ENCODE peak calls at places on chromosomes 2 and 18, in eight cellular contexts. One of them, this sample, is unnamed.

GRCh38 chr18:38241216-38241615 is 675.6 kb upstream of the CELF4 start:
- DNase-seq in SK-N-SH: no peak
- DNase-seq in breast epithelium: no peak
- DNase-seq in body of pancreas: no peak
- DNase-seq in endothelial cell: no peak
- DNase-seq in uterus: no peak
- DNase-seq in neural progenitor cell: no peak
- DNase-seq in fibroblast of lung: peak; percentile 11
- DNase-seq in this sample: no peak

GRCh38 chr18:54926593-54927297 is 32.5 kb downstream of the CCDC68 start:
- DNase-seq in SK-N-SH: no peak
- DNase-seq in neural progenitor cell: no peak
- DNase-seq in breast epithelium: no peak
- DNase-seq in fibroblast of lung: peak; percentile 39
- DNase-seq in uterus: no peak
- DNase-seq in endothelial cell: no peak
- DNase-seq in body of pancreas: no peak
- DNase-seq in this sample: no peak

GRCh38 chr2:37643102-37644078 is 28.1 kb downstream of the CDC42EP3 start:
- DNase-seq in body of pancreas: no peak
- DNase-seq in breast epithelium: no peak
- DNase-seq in uterus: no peak
- DNase-seq in neural progenitor cell: no peak
- DNase-seq in fibroblast of lung: no peak
- DNase-seq in endothelial cell: no peak
- DNase-seq in SK-N-SH: no peak
- DNase-seq in this sample: no peak

GRCh38 chr2:119028327-119029174 is 86.6 kb downstream of the MARCO start:
- DNase-seq in breast epithelium: no peak
- DNase-seq in neural progenitor cell: peak; percentile 58
- DNase-seq in SK-N-SH: peak; percentile 39
- DNase-seq in uterus: no peak
- DNase-seq in endothelial cell: peak; percentile 54
- DNase-seq in fibroblast of lung: peak; percentile 16
- DNase-seq in body of pancreas: no peak
- DNase-seq in this sample: no peak

GRCh38 chr2:86297382-86298147 is 39.9 kb downstream of the REEP1 start:
- DNase-seq in body of pancreas: no peak
- DNase-seq in neural progenitor cell: no peak
- DNase-seq in fibroblast of lung: no peak
- DNase-seq in uterus: no peak
- DNase-seq in SK-N-SH: no peak
- DNase-seq in breast epithelium: no peak
- DNase-seq in endothelial cell: no peak
- DNase-seq in this sample: no peak

GRCh38 chr2:8169443-8169842 is 512.4 kb upstream of the ID2 start:
- DNase-seq in fibroblast of lung: peak; percentile 96
- DNase-seq in SK-N-SH: no peak
- DNase-seq in body of pancreas: no peak
- DNase-seq in uterus: no peak
- DNase-seq in neural progenitor cell: no peak
- DNase-seq in endothelial cell: no peak
- DNase-seq in breast epithelium: no peak
- DNase-seq in this sample: peak; percentile 69

GRCh38 chr2:86372641-86373502 is 35.4 kb upstream of the REEP1 start:
- DNase-seq in neural progenitor cell: peak; percentile 77
- DNase-seq in breast epithelium: no peak
- DNase-seq in SK-N-SH: peak; percentile 60
- DNase-seq in uterus: peak; percentile 20
- DNase-seq in endothelial cell: peak; percentile 51
- DNase-seq in fibroblast of lung: peak; percentile 53
- DNase-seq in body of pancreas: peak; percentile 56
- DNase-seq in this sample: peak; percentile 18

GRCh38 chr2:20168727-20169696 is 55.9 kb downstream of the SDC1 start:
- DNase-seq in uterus: no peak
- DNase-seq in body of pancreas: no peak
- DNase-seq in breast epithelium: no peak
- DNase-seq in SK-N-SH: no peak
- DNase-seq in fibroblast of lung: no peak
- DNase-seq in neural progenitor cell: no peak
- DNase-seq in endothelial cell: no peak
- DNase-seq in this sample: no peak

GRCh38 chr2:46296216-46296839 is 879 bp upstream of the EPAS1 start:
- DNase-seq in SK-N-SH: no peak
- DNase-seq in neural progenitor cell: peak; percentile 45
- DNase-seq in endothelial cell: no peak
- DNase-seq in body of pancreas: peak; percentile 71
- DNase-seq in fibroblast of lung: no peak
- DNase-seq in breast epithelium: peak; percentile 48
- DNase-seq in uterus: peak; percentile 49
- DNase-seq in this sample: no peak

GRCh38 chr18:50398947-50399346 is 24.1 kb downstream of the SKA1 start:
- DNase-seq in body of pancreas: no peak
- DNase-seq in neural progenitor cell: no peak
- DNase-seq in fibroblast of lung: no peak
- DNase-seq in uterus: no peak
- DNase-seq in breast epithelium: no peak
- DNase-seq in endothelial cell: no peak
- DNase-seq in SK-N-SH: peak; percentile 67
- DNase-seq in this sample: no peak

GRCh38 chr18:50401888-50402287 is 27.0 kb downstream of the SKA1 start:
- DNase-seq in body of pancreas: peak; percentile 98
- DNase-seq in fibroblast of lung: peak; percentile 36
- DNase-seq in endothelial cell: no peak
- DNase-seq in SK-N-SH: peak; percentile 54
- DNase-seq in neural progenitor cell: peak; percentile 34
- DNase-seq in breast epithelium: no peak
- DNase-seq in uterus: no peak
- DNase-seq in this sample: no peak

GRCh38 chr18:50399582-50399981 is 24.7 kb downstream of the SKA1 start:
- DNase-seq in neural progenitor cell: no peak
- DNase-seq in breast epithelium: no peak
- DNase-seq in endothelial cell: no peak
- DNase-seq in uterus: no peak
- DNase-seq in fibroblast of lung: no peak
- DNase-seq in body of pancreas: no peak
- DNase-seq in SK-N-SH: peak; percentile 24
- DNase-seq in this sample: no peak

GRCh38 chr18:50398099-50398498 is 23.3 kb downstream of the SKA1 start:
- DNase-seq in neural progenitor cell: no peak
- DNase-seq in fibroblast of lung: no peak
- DNase-seq in body of pancreas: no peak
- DNase-seq in breast epithelium: no peak
- DNase-seq in SK-N-SH: no peak
- DNase-seq in uterus: no peak
- DNase-seq in endothelial cell: no peak
- DNase-seq in this sample: no peak

GRCh38 chr18:50401334-50401733 is 26.5 kb downstream of the SKA1 start:
- DNase-seq in breast epithelium: no peak
- DNase-seq in uterus: no peak
- DNase-seq in body of pancreas: no peak
- DNase-seq in fibroblast of lung: no peak
- DNase-seq in SK-N-SH: no peak
- DNase-seq in endothelial cell: no peak
- DNase-seq in neural progenitor cell: no peak
- DNase-seq in this sample: no peak
- TF ChIP-seq CTCF in breast epithelium: no peak
- TF ChIP-seq CTCF in uterus: no peak
- TF ChIP-seq CTCF in body of pancreas: no peak
- TF ChIP-seq CTCF in fibroblast of lung: no peak
- TF ChIP-seq CTCF in SK-N-SH: no peak
- TF ChIP-seq CTCF in endothelial cell: no peak
- TF ChIP-seq CTCF in neural progenitor cell: no peak
- TF ChIP-seq CTCF in this sample: no peak

GRCh38 chr2:179354739-179355537 is 90.3 kb upstream of the SESTD1 start:
- DNase-seq in breast epithelium: no peak
- DNase-seq in SK-N-SH: no peak
- DNase-seq in body of pancreas: no peak
- DNase-seq in endothelial cell: no peak
- DNase-seq in uterus: no peak
- DNase-seq in fibroblast of lung: peak; percentile 38
- DNase-seq in neural progenitor cell: no peak
- DNase-seq in this sample: no peak
- TF ChIP-seq CTCF in breast epithelium: no peak
- TF ChIP-seq CTCF in SK-N-SH: peak; percentile 59
- TF ChIP-seq CTCF in body of pancreas: no peak
- TF ChIP-seq CTCF in endothelial cell: peak; percentile 33
- TF ChIP-seq CTCF in uterus: no peak
- TF ChIP-seq CTCF in fibroblast of lung: no peak
- TF ChIP-seq CTCF in neural progenitor cell: peak; percentile 36
- TF ChIP-seq CTCF in this sample: peak; percentile 41

GRCh38 chr2:3589086-3589485 is 5.8 kb upstream of the COLEC11 start:
- DNase-seq in fibroblast of lung: no peak
- DNase-seq in SK-N-SH: no peak
- DNase-seq in neural progenitor cell: no peak
- DNase-seq in endothelial cell: no peak
- DNase-seq in body of pancreas: no peak
- DNase-seq in breast epithelium: no peak
- DNase-seq in uterus: no peak
- DNase-seq in this sample: no peak
- TF ChIP-seq CTCF in fibroblast of lung: no peak
- TF ChIP-seq CTCF in SK-N-SH: no peak
- TF ChIP-seq CTCF in neural progenitor cell: no peak
- TF ChIP-seq CTCF in endothelial cell: no peak
- TF ChIP-seq CTCF in body of pancreas: no peak
- TF ChIP-seq CTCF in breast epithelium: no peak
- TF ChIP-seq CTCF in uterus: no peak
- TF ChIP-seq CTCF in this sample: no peak

DNA sequence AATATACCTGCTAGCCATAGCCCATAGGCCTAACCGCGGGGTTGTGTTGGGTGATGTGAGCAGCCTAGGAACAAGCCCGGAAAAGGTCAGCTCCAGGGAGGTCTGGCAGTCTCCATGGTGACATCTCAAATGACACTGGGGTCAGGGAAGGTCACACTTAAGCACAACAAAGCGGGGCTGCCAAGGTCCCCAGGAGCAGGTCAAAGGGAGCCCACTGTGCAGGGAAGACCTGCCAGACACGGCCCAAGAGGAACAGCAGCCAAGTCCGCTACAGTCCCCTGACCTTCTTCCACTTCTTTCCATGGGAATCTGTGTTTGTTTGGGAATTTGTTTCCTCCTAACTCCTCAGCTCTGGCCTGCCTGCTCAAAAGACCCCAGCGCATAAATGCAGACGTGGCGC is 232.1 kb upstream of the COPS8 start:
- DNase-seq in body of pancreas: no peak
- DNase-seq in SK-N-SH: no peak
- DNase-seq in breast epithelium: no peak
- DNase-seq in fibroblast of lung: no peak
- DNase-seq in neural progenitor cell: peak; percentile 83
- DNase-seq in endothelial cell: no peak
- DNase-seq in uterus: no peak
- DNase-seq in this sample: no peak
- TF ChIP-seq CTCF in body of pancreas: no peak
- TF ChIP-seq CTCF in SK-N-SH: no peak
- TF ChIP-seq CTCF in breast epithelium: no peak
- TF ChIP-seq CTCF in fibroblast of lung: no peak
- TF ChIP-seq CTCF in neural progenitor cell: no peak
- TF ChIP-seq CTCF in endothelial cell: no peak
- TF ChIP-seq CTCF in uterus: no peak
- TF ChIP-seq CTCF in this sample: no peak

DNA sequence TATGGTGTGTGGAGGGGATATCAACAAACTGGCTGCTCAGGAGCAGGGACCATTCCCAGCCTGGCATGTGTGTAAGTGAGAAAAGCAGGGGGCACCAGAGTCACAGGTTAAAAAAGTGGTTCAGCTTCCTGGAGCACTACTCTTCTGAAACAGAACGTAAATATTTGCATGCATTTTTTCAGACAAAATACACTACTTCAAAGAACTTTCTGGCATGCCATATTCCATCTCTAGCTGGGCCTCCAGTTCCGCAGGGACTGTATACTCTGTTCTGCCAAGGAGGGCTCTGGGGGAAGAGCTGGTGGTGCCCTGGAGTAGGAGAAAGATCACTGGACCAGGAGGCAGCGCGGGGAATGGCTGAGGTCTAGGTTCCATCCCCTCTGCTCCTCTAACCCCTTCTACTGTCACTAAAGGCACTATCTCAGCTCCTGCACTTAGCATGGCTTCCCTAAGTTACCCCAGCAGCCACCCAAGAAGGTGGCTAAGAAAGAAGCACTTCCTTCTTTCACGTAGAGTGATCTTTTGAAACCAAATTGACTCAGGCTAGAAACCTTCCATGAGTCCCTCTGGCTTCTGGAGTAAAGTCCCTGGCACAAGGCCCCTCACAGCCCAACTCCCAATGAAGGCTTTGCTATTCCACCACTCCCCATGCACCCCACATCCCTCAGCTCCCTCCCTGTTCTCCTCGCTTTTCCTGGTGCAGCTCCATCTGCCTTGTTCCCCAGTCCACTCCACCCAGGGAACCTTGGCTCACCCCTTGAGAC is 57.6 kb upstream of the CABLES1 start:
- DNase-seq in endothelial cell: no peak
- DNase-seq in fibroblast of lung: no peak
- DNase-seq in neural progenitor cell: no peak
- DNase-seq in breast epithelium: peak; percentile 24
- DNase-seq in body of pancreas: no peak
- DNase-seq in SK-N-SH: peak; percentile 36
- DNase-seq in uterus: no peak
- DNase-seq in this sample: no peak
- TF ChIP-seq CTCF in endothelial cell: no peak
- TF ChIP-seq CTCF in fibroblast of lung: no peak
- TF ChIP-seq CTCF in neural progenitor cell: peak; percentile 27
- TF ChIP-seq CTCF in breast epithelium: no peak
- TF ChIP-seq CTCF in body of pancreas: no peak
- TF ChIP-seq CTCF in SK-N-SH: peak; percentile 44
- TF ChIP-seq CTCF in uterus: no peak
- TF ChIP-seq CTCF in this sample: no peak

GRCh38 chr2:44952143-44952805 is 10.8 kb downstream of the SIX3 start:
- DNase-seq in endothelial cell: peak; percentile 82
- DNase-seq in SK-N-SH: peak; percentile 76
- DNase-seq in fibroblast of lung: peak; percentile 62
- DNase-seq in uterus: no peak
- DNase-seq in body of pancreas: peak; percentile 51
- DNase-seq in breast epithelium: no peak
- DNase-seq in neural progenitor cell: peak; percentile 94
- DNase-seq in this sample: no peak
- TF ChIP-seq CTCF in endothelial cell: peak; percentile 86
- TF ChIP-seq CTCF in SK-N-SH: peak; percentile 34
- TF ChIP-seq CTCF in fibroblast of lung: peak; percentile 64
- TF ChIP-seq CTCF in uterus: peak; percentile 25
- TF ChIP-seq CTCF in body of pancreas: peak; percentile 33
- TF ChIP-seq CTCF in breast epithelium: no peak
- TF ChIP-seq CTCF in neural progenitor cell: peak; percentile 87
- TF ChIP-seq CTCF in this sample: peak; percentile 75

GRCh38 chr18:25669741-25670140 is 317.8 kb upstream of the ZNF521 start:
- DNase-seq in breast epithelium: no peak
- DNase-seq in neural progenitor cell: peak; percentile 19
- DNase-seq in fibroblast of lung: peak; percentile 12
- DNase-seq in SK-N-SH: no peak
- DNase-seq in endothelial cell: no peak
- DNase-seq in uterus: no peak
- DNase-seq in body of pancreas: no peak
- DNase-seq in this sample: no peak
- TF ChIP-seq CTCF in breast epithelium: no peak
- TF ChIP-seq CTCF in neural progenitor cell: peak; percentile 18
- TF ChIP-seq CTCF in fibroblast of lung: no peak
- TF ChIP-seq CTCF in SK-N-SH: peak; percentile 19
- TF ChIP-seq CTCF in endothelial cell: no peak
- TF ChIP-seq CTCF in uterus: no peak
- TF ChIP-seq CTCF in body of pancreas: no peak
- TF ChIP-seq CTCF in this sample: no peak